ENCODE peak calls at places on chromosome 13, in four cellular contexts. O, J, R and K are unnamed samples.

GRCh38 chr13:42814868-42815267 is 33.5 kb downstream of the FAM216B start:
- DNase-seq in R (no peak), J (no peak), O (no peak), K (no peak)

GRCh38 chr13:102769679-102770078 is 3.9 kb downstream of the TEX30 start:
- DNase-seq in R (no peak), O (no peak), J (no peak), K (no peak)

GRCh38 chr13:114099918-114100445 is 32.4 kb downstream of the RASA3 start:
- DNase-seq in R (no peak), O (peak; percentile 15), J (peak; percentile 42), K (no peak)

GRCh38 chr13:76754414-76754813 is 131.8 kb downstream of the KCTD12 start:
- DNase-seq in J (no peak), O (no peak), R (no peak), K (no peak)

GRCh38 chr13:50438351-50438750 is 405.1 kb downstream of the DLEU7 start:
- DNase-seq in O (no peak), J (no peak), R (no peak), K (no peak)

GRCh38 chr13:97448503-97449251 is 14.7 kb downstream of the RAP2A start:
- DNase-seq in J (no peak), O (no peak), R (no peak), K (no peak)

GRCh38 chr13:110546933-110547332 is 14.6 kb downstream of the RAB20 start:
- DNase-seq in R (peak; percentile 18), J (peak; percentile 84), O (peak; percentile 80), K (no peak)

GRCh38 chr13:75129331-75129730 is 352.6 kb downstream of the TBC1D4 start:
- DNase-seq in O (no peak), R (no peak), J (no peak), K (no peak)

GRCh38 chr13:23656637-23657036 is 86.4 kb downstream of the TNFRSF19 start:
- DNase-seq in R (peak; percentile 2), J (no peak), O (peak; percentile 45), K (no peak)

GRCh38 chr13:49791753-49792549 is 531 bp downstream of the KPNA3 start:
- DNase-seq in R (peak; percentile 52), J (no peak), O (no peak), K (no peak)

GRCh38 chr13:65946387-65946786 is 1283.7 kb downstream of the PCDH9 start:
- DNase-seq in R (no peak), O (no peak), J (no peak), K (peak; percentile 42)

GRCh38 chr13:50115695-50116094 is 100.5 kb downstream of the KCNRG start:
- DNase-seq in J (no peak), O (no peak), R (no peak), K (no peak)

GRCh38 chr13:70527553-70527952 is 419.3 kb upstream of the KLHL1 start:
- DNase-seq in R (no peak), O (no peak), J (no peak), K (no peak)

GRCh38 chr13:24503376-24503690 is 9.2 kb downstream of the PARP4 start:
- DNase-seq in O (no peak), J (no peak), R (peak; percentile 37), K (no peak)

GRCh38 chr13:26560456-26560855 is 3.0 kb downstream of the WASF3 start:
- DNase-seq in J (no peak), R (no peak), O (no peak), K (no peak)

GRCh38 chr13:24220086-24220703 is 59.7 kb downstream of the SPATA13 start:
- DNase-seq in J (peak; percentile 70), R (peak; percentile 66), O (peak; percentile 75), K (peak; percentile 50)

GRCh38 chr13:44653261-44653660 is 77.1 kb upstream of the TSC22D1 start:
- DNase-seq in R (no peak), J (no peak), O (no peak), K (no peak)

GRCh38 chr13:36806102-36806501 is 12.9 kb upstream of the RFXAP start:
- DNase-seq in R (no peak), O (no peak), J (no peak), K (no peak)

GRCh38 chr13:20391597-20392452 is 133.8 kb downstream of the CRYL1 start:
- DNase-seq in O (no peak), R (no peak), J (no peak), K (no peak)

GRCh38 chr13:51241720-51242119 is 19.5 kb downstream of the FAM124A start:
- DNase-seq in R (no peak), O (no peak), J (no peak), K (no peak)

GRCh38 chr13:30985637-30986205 is 53.3 kb downstream of the TEX26 start:
- DNase-seq in R (no peak), J (no peak), O (no peak), K (no peak)

GRCh38 chr13:113900646-113901045 is 36.8 kb upstream of the GAS6 start:
- DNase-seq in J (no peak), R (no peak), O (no peak), K (no peak)

GRCh38 chr13:41596190-41596589 is 138.8 kb downstream of the RGCC start:
- DNase-seq in R (no peak), J (no peak), O (no peak), K (no peak)

GRCh38 chr13:41601718-41602445 is 144.5 kb downstream of the RGCC start:
- DNase-seq in R (no peak), O (no peak), J (no peak), K (no peak)

GRCh38 chr13:41599619-41600018 is 142.3 kb downstream of the RGCC start:
- DNase-seq in J (no peak), O (no peak), R (no peak), K (no peak)

GRCh38 chr13:41595298-41595697 is 137.9 kb downstream of the RGCC start:
- DNase-seq in R (no peak), J (no peak), O (no peak), K (no peak)

GRCh38 chr13:41597348-41598041 is 140.1 kb downstream of the RGCC start:
- DNase-seq in R (no peak), O (no peak), J (no peak), K (no peak)
- TF ChIP-seq TCF7L2 in R (no peak), O (no peak), J (no peak), K (no peak)

GRCh38 chr13:39037880-39038568 is at the start of the genes NHLRC3 and PROSER1:
- DNase-seq in O (peak; percentile 84), J (peak; percentile 88), R (peak; percentile 86), K (peak; percentile 54)
- TF ChIP-seq REST in O (no peak), J (no peak), R (no peak), K (no peak)

GRCh38 chr13:99293178-99293577 is 14.0 kb downstream of the GPR183 start:
- DNase-seq in O (no peak), J (no peak), R (no peak), K (no peak)

GRCh38 chr13:99295488-99296252 is 11.5 kb downstream of the GPR183 start:
- DNase-seq in O (no peak), J (no peak), R (no peak), K (no peak)

GRCh38 chr13:99296270-99296865 is 10.8 kb downstream of the GPR183 start:
- DNase-seq in R (no peak), O (no peak), J (no peak), K (no peak)

GRCh38 chr13:99297330-99297729 is 9.9 kb downstream of the GPR183 start:
- DNase-seq in O (no peak), J (no peak), R (no peak), K (no peak)

DNA sequence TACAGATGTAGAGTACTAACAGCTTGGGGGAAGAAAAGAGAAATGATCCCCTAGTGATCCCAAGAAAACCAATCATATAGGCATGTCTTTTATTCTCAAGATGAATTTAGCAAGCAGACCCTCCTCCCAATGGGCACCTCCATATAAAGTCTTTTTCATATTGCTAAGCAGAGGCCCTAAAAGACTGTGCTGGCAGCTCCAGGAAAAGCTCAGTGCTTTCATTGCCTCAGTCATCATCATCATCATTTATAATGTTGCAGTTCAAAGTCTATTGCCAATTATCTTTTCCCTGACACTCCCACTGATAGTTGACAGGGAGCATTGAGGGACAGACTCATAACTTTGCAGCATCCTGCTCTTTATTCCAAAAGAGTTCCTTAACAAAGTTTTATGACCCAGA is 13.0 kb downstream of the GPR183 start:
- DNase-seq in O (no peak), R (no peak), J (no peak), K (no peak)
- H3K36me3 ChIP-seq in O (peaks cover 3% of the 10 kb centered on the region), R (peaks cover 14% of the 10 kb centered on the region), J (no peaks in the 10 kb centered on the region), K (no peaks in the 10 kb centered on the region)

GRCh38 chr13:38687246-38688229 is 661 bp downstream of the FREM2 start:
- DNase-seq in O (no peak), R (no peak), J (no peak), K (no peak)
- TF ChIP-seq TCF7L2 in O (no peak), R (no peak), J (no peak), K (no peak)